ENCODE peak calls at places on chromosome 3, in eight cellular contexts. L is ovary; Q is upper lobe of right lung; E is psoas muscle; M is testis; U is CD8-positive, alpha-beta memory T cell; C is heart left ventricle; P is HCT116. J is an unnamed sample.

GRCh38 chr3:148648685-148649352 is 48.9 kb upstream of the AGTR1 start:
- DNase-seq in L (no peak), Q (no peak), E (no peak), M (no peak), U (no peak), C (no peak), P (no peak), J (no peak)

GRCh38 chr3:47011371-47011770 is 31.9 kb downstream of the NBEAL2 start:
- DNase-seq in L (no peak), Q (no peak), E (no peak), M (no peak), U (no peak), C (no peak), P (no peak), J (no peak)

GRCh38 chr3:27633224-27633545 is 88.9 kb downstream of the EOMES start:
- DNase-seq in L (no peak), Q (no peak), E (no peak), M (peak; percentile 58), U (no peak), C (peak; percentile 28), P (no peak), J (peak; percentile 20)

GRCh38 chr3:86814918-86815655 is 175.9 kb downstream of the VGLL3 start:
- DNase-seq in L (no peak), Q (no peak), E (no peak), M (no peak), U (no peak), C (no peak), P (no peak), J (no peak)

GRCh38 chr3:23455084-23455483 is 252.0 kb downstream of the UBE2E2 start:
- DNase-seq in L (no peak), Q (no peak), E (no peak), M (no peak), U (no peak), C (no peak), P (no peak), J (no peak)

GRCh38 chr3:101849714-101850326 is 506 bp downstream of the NFKBIZ start:
- DNase-seq in L (peak; percentile 69), Q (peak; percentile 82), E (peak; percentile 45), M (peak; percentile 42), U (peak; percentile 57), C (peak; percentile 60), P (no peak), J (peak; percentile 32)

GRCh38 chr3:129486057-129487035 is 42.1 kb upstream of the RHO start:
- DNase-seq in L (no peak), Q (no peak), E (no peak), M (no peak), U (no peak), C (peak; percentile 40), P (no peak), J (no peak)

GRCh38 chr3:2655229-2655701 is 454.9 kb downstream of the IL5RA start:
- DNase-seq in L (no peak), Q (no peak), E (no peak), M (no peak), U (no peak), C (no peak), P (no peak), J (no peak)

GRCh38 chr3:69305011-69305410 is 80.9 kb downstream of the FRMD4B start:
- DNase-seq in L (no peak), Q (no peak), E (no peak), M (no peak), U (no peak), C (no peak), P (no peak), J (no peak)

GRCh38 chr3:191499307-191500125 is 38.6 kb downstream of the PYDC2 start:
- DNase-seq in L (peak; percentile 56), Q (peak; percentile 64), E (peak; percentile 35), M (peak; percentile 88), U (no peak), C (peak; percentile 59), P (no peak), J (no peak)

GRCh38 chr3:144953959-144954358 is 982.3 kb downstream of the DIPK2A start:
- DNase-seq in L (no peak), Q (no peak), E (no peak), M (no peak), U (no peak), C (no peak), P (no peak), J (no peak)

GRCh38 chr3:79056498-79056897 is 711.3 kb downstream of the ROBO1 start:
- DNase-seq in L (no peak), Q (no peak), E (no peak), M (no peak), U (no peak), C (no peak), P (no peak), J (no peak)

GRCh38 chr3:72270072-72270611 is 485.2 kb upstream of the PROK2 start:
- DNase-seq in L (peak; percentile 92), Q (peak; percentile 85), E (peak; percentile 85), M (peak; percentile 96), U (no peak), C (peak; percentile 91), P (peak; percentile 23), J (no peak)

GRCh38 chr3:47566667-47567066 is 12.0 kb downstream of the CSPG5 start:
- DNase-seq in L (no peak), Q (no peak), E (no peak), M (no peak), U (no peak), C (no peak), P (no peak), J (no peak)

GRCh38 chr3:62453448-62453847 is 80.1 kb upstream of the FEZF2 start:
- DNase-seq in L (no peak), Q (no peak), E (no peak), M (no peak), U (no peak), C (no peak), P (no peak), J (no peak)

GRCh38 chr3:52146811-52147210 is 7.4 kb downstream of the POC1A start:
- DNase-seq in L (no peak), Q (no peak), E (no peak), M (no peak), U (no peak), C (no peak), P (no peak), J (no peak)

GRCh38 chr3:161939919-161940693 is 443.5 kb downstream of the OTOL1 start:
- DNase-seq in L (no peak), Q (no peak), E (no peak), M (no peak), U (no peak), C (no peak), P (no peak), J (no peak)

GRCh38 chr3:124993462-124993861 is 58.9 kb upstream of the MUC13 start:
- DNase-seq in L (no peak), Q (no peak), E (peak; percentile 54), M (no peak), U (no peak), C (peak; percentile 77), P (no peak), J (no peak)

GRCh38 chr3:124997303-124998246 is 58.2 kb downstream of the HEG1 start:
- DNase-seq in L (no peak), Q (no peak), E (no peak), M (no peak), U (no peak), C (no peak), P (no peak), J (no peak)

GRCh38 chr3:124995460-124995994 is 60.3 kb downstream of the HEG1 start:
- DNase-seq in L (peak; percentile 62), Q (no peak), E (peak; percentile 55), M (peak; percentile 65), U (peak; percentile 34), C (peak; percentile 35), P (peak; percentile 34), J (peak; percentile 10)

GRCh38 chr3:124986153-124987143 is 51.9 kb upstream of the MUC13 start:
- DNase-seq in L (no peak), Q (no peak), E (no peak), M (peak; percentile 67), U (no peak), C (no peak), P (peak; percentile 91), J (no peak)

GRCh38 chr3:124992041-124992440 is 57.5 kb upstream of the MUC13 start:
- DNase-seq in L (no peak), Q (no peak), E (no peak), M (no peak), U (no peak), C (no peak), P (no peak), J (no peak)
- H3K36me3 ChIP-seq in L (no peaks in the 10 kb centered on the region), Q (peaks cover 76% of the 10 kb centered on the region), E (peaks cover 62% of the 10 kb centered on the region), M (no peaks in the 10 kb centered on the region), U (peaks cover 42% of the 10 kb centered on the region), C (peaks cover 98% of the 10 kb centered on the region), P (no peaks in the 10 kb centered on the region), J (peaks cover 47% of the 10 kb centered on the region)

GRCh38 chr3:49386056-49386756 is 25.6 kb downstream of the RHOA start:
- DNase-seq in L (no peak), Q (no peak), E (no peak), M (no peak), U (no peak), C (no peak), P (no peak), J (no peak)
- H3K27ac ChIP-seq in L (no peak overlapping the region), Q (peak overlapping the region; percentile 4), E (no peak overlapping the region), M (no peak overlapping the region), U (no peak overlapping the region), C (no peak overlapping the region), P (no peak overlapping the region), J (no peak overlapping the region)

GRCh38 chr3:7309707-7310106 is 448.8 kb downstream of the GRM7 start:
- DNase-seq in L (peak; percentile 23), Q (no peak), E (peak; percentile 34), M (peak; percentile 51), U (no peak), C (peak; percentile 54), P (no peak), J (no peak)

GRCh38 chr3:7305561-7305960 is 444.6 kb downstream of the GRM7 start:
- DNase-seq in L (no peak), Q (no peak), E (no peak), M (no peak), U (no peak), C (no peak), P (no peak), J (no peak)

GRCh38 chr3:7306900-7307299 is 446.0 kb downstream of the GRM7 start:
- DNase-seq in L (no peak), Q (no peak), E (no peak), M (no peak), U (no peak), C (no peak), P (no peak), J (no peak)

GRCh38 chr3:7307410-7307809 is 446.5 kb downstream of the GRM7 start:
- DNase-seq in L (no peak), Q (no peak), E (no peak), M (no peak), U (no peak), C (no peak), P (no peak), J (no peak)
- H3K4me1 ChIP-seq in L (peaks cover 4% of the 10 kb centered on the region), Q (no peaks in the 10 kb centered on the region), E (no peaks in the 10 kb centered on the region), M (no peaks in the 10 kb centered on the region), U (no peaks in the 10 kb centered on the region), C (peaks cover 16% of the 10 kb centered on the region), P (no peaks in the 10 kb centered on the region), J (no peaks in the 10 kb centered on the region)

GRCh38 chr3:9430733-9431132 is 33.3 kb downstream of the SETD5 start:
- DNase-seq in L (no peak), Q (no peak), E (no peak), M (no peak), U (no peak), C (no peak), P (no peak), J (no peak)
- H3K36me3 ChIP-seq in L (no peaks in the 10 kb centered on the region), Q (peaks cover 100% of the 10 kb centered on the region), E (peaks cover 96% of the 10 kb centered on the region), M (no peaks in the 10 kb centered on the region), U (peaks cover 71% of the 10 kb centered on the region), C (peaks cover 100% of the 10 kb centered on the region), P (peaks cover 77% of the 10 kb centered on the region), J (peaks cover 76% of the 10 kb centered on the region)

J was measured in effector memory CD4-positive, alpha-beta T cell.